ENCODE peak calls at places on chromosomes 1 and 21, in eight cellular contexts. A is endothelial cell, O is lung, I is astrocyte of the cerebellum, T is IMR-90, E is fibroblast of lung, V is heart right ventricle, L is endodermal cell. B is an unnamed sample.

GRCh38 chr1:242468749-242469148 is 55.7 kb downstream of the PLD5 start:
- DNase-seq in A (no peak), O (no peak), I (no peak), T (no peak), E (no peak), V (no peak), L (no peak), B (no peak)

GRCh38 chr21:45554477-45555175 is 12.4 kb upstream of the SLC19A1 start:
- DNase-seq in A (peak), O (peak), I (no peak), T (peak), E (peak), V (peak), L (peak), B (peak)

GRCh38 chr1:115302390-115302961 is 35.6 kb downstream of the NGF start:
- DNase-seq in A (no peak), O (no peak), I (peak), T (peak), E (peak), V (no peak), L (peak), B (no peak)

GRCh38 chr1:162905174-162905573 is 44.2 kb upstream of the CCDC190 start:
- DNase-seq in A (no peak), O (no peak), I (no peak), T (no peak), E (no peak), V (no peak), L (no peak), B (no peak)

GRCh38 chr1:246803891-246804290 is 79.7 kb downstream of the SCCPDH start:
- DNase-seq in A (no peak), O (no peak), I (no peak), T (no peak), E (no peak), V (no peak), L (no peak), B (no peak)

GRCh38 chr1:27666791-27667254 is 5.2 kb downstream of the IFI6 start:
- DNase-seq in A (no peak), O (no peak), I (no peak), T (no peak), E (peak), V (no peak), L (no peak), B (no peak)

GRCh38 chr1:185008746-185009360 is 34.5 kb upstream of the NIBAN1 start:
- DNase-seq in A (no peak), O (no peak), I (no peak), T (no peak), E (no peak), V (no peak), L (no peak), B (no peak)

GRCh38 chr1:32755098-32755809 is 52.7 kb upstream of the SYNC start:
- DNase-seq in A (no peak), O (no peak), I (no peak), T (no peak), E (peak), V (no peak), L (no peak), B (no peak)

GRCh38 chr21:42793774-42794173 is 85.6 kb downstream of the WDR4 start:
- DNase-seq in A (no peak), O (no peak), I (no peak), T (no peak), E (no peak), V (no peak), L (peak), B (no peak)

GRCh38 chr1:231606712-231607111 is 19.9 kb upstream of the DISC1 start:
- DNase-seq in A (no peak), O (no peak), I (no peak), T (peak), E (peak), V (no peak), L (no peak), B (no peak)

GRCh38 chr21:33011462-33011861 is 14.3 kb upstream of the OLIG2 start:
- DNase-seq in A (no peak), O (no peak), I (no peak), T (peak), E (peak), V (no peak), L (no peak), B (no peak)

GRCh38 chr1:89701746-89702241 is 68.9 kb downstream of the LRRC8C start:
- DNase-seq in A (no peak), O (no peak), I (no peak), T (peak), E (peak), V (no peak), L (no peak), B (no peak)

GRCh38 chr1:32773764-32774463 is 43.2 kb downstream of the YARS1 start:
- DNase-seq in A (no peak), O (no peak), I (no peak), T (no peak), E (no peak), V (no peak), L (peak), B (no peak)

GRCh38 chr1:61477301-61477700 is 247.6 kb downstream of the TM2D1 start:
- DNase-seq in A (no peak), O (no peak), I (no peak), T (no peak), E (no peak), V (no peak), L (no peak), B (no peak)

GRCh38 chr1:241213147-241213546 is 143.9 kb downstream of the RGS7 start:
- DNase-seq in A (no peak), O (no peak), I (no peak), T (no peak), E (peak), V (no peak), L (no peak), B (no peak)

GRCh38 chr21:41068411-41069304 is 99.3 kb upstream of the BACE2 start:
- DNase-seq in A (peak), O (peak), I (peak), T (peak), E (peak), V (peak), L (peak), B (peak)

GRCh38 chr21:41075668-41076463 is 92.1 kb upstream of the BACE2 start:
- DNase-seq in A (no peak), O (no peak), I (no peak), T (no peak), E (no peak), V (no peak), L (no peak), B (no peak)

GRCh38 chr21:41069305-41069642 is 98.7 kb upstream of the BACE2 start:
- DNase-seq in A (no peak), O (no peak), I (no peak), T (no peak), E (no peak), V (no peak), L (no peak), B (no peak)

GRCh38 chr21:41074607-41075184 is 93.3 kb upstream of the BACE2 start:
- DNase-seq in A (no peak), O (no peak), I (no peak), T (no peak), E (no peak), V (no peak), L (no peak), B (no peak)

DNA sequence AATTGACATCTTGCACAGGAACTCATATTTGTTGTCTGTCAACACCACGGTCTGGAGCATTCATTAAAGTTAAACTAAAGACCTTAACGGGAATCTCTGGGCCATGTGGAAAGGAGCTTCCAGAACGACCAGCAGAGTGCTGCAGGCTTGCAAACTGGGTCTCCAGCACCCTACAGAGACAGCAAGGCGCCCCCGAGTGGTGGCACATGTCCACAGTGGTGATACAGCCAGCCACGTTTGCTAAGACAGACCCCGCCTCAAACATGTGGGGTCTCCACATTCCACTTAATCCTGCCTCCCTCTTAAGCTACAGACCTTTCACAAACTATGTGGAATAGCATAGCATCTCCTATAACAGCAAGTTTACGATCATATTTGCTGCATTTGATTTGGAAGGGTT is 96.5 kb upstream of the BACE2 start:
- DNase-seq in A (peak), O (no peak), I (no peak), T (no peak), E (no peak), V (no peak), L (peak), B (peak)
- TF ChIP-seq CTCF in A (no peak), O (no peak), I (no peak), T (no peak), E (no peak), V (peak), L (peak), B (no peak)

GRCh38 chr1:24526045-24526444 is 23.4 kb downstream of the RCAN3 start:
- DNase-seq in A (no peak), O (no peak), I (no peak), T (no peak), E (no peak), V (no peak), L (no peak), B (no peak)

GRCh38 chr1:24525606-24526005 is 23.0 kb downstream of the RCAN3 start:
- DNase-seq in A (no peak), O (no peak), I (no peak), T (no peak), E (no peak), V (no peak), L (no peak), B (no peak)

DNA sequence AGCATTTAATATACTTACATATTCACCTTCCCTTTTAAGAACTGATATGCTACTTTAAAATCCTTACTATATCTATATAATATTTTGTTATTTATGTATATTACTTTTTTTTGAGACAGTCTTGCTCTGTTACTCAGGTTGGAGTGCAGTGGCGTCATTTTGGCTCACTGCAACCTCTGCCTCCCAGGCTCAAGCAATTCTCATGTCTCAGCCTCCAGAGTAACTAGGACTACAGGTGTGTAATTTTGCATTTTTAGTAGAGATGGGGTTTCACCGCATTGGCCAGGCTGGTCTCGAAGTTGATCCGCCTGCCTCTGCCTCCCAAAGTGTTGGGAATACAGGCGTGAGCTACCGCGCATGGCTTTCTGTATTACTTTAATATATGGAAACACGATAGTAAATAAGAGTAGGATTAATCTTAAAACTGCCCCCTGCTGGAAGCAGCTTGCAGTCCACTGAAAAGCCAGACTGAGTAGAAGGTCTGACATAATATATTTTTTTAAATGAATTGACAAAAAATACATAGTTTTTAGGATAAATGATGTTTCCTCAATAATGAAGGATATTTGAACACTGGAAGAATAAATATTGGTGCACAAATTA is 24.4 kb downstream of the RCAN3 start:
- DNase-seq in A (peak), O (no peak), I (no peak), T (peak), E (no peak), V (no peak), L (no peak), B (no peak)
- TF ChIP-seq CTCF in A (peak), O (peak), I (peak), T (peak), E (peak), V (peak), L (peak), B (peak)

DNA sequence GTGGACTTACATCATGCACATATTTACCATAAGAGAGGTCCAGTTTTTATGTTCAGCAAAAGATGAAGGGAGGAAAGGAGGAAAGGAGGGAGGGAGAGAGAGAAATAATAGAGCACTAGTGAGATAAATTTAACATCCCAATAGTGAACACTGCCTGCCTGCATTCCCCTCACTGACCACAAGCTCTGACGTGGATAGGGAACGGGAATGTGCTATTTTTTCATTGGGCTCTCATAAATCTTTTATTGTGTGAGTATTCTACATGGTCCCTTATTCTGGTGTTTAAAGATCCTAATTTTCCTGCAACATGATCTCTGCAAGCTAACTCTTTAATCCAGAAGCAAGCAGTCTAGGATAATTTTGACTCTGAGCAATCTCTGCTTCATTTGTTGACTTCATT is 82.2 kb downstream of the TTC3 start:
- DNase-seq in A (no peak), O (no peak), I (no peak), T (peak), E (peak), V (no peak), L (no peak), B (no peak)
- TF ChIP-seq CTCF in A (no peak), O (no peak), I (no peak), T (no peak), E (no peak), V (no peak), L (peak), B (no peak)

GRCh38 chr1:40856656-40857302 is 5.4 kb downstream of the CITED4 start:
- DNase-seq in A (no peak), O (no peak), I (no peak), T (no peak), E (no peak), V (no peak), L (no peak), B (no peak)

GRCh38 chr1:40853113-40853999 is 8.8 kb downstream of the CITED4 start:
- DNase-seq in A (no peak), O (no peak), I (no peak), T (no peak), E (peak), V (no peak), L (no peak), B (no peak)

GRCh38 chr1:40856116-40856515 is 6.0 kb downstream of the CITED4 start:
- DNase-seq in A (no peak), O (no peak), I (no peak), T (no peak), E (no peak), V (no peak), L (no peak), B (no peak)

GRCh38 chr1:40857737-40858136 is 4.4 kb downstream of the CITED4 start:
- DNase-seq in A (no peak), O (no peak), I (no peak), T (no peak), E (no peak), V (no peak), L (peak), B (no peak)

GRCh38 chr1:40855513-40855912 is 6.7 kb downstream of the CITED4 start:
- DNase-seq in A (no peak), O (no peak), I (no peak), T (no peak), E (no peak), V (no peak), L (peak), B (peak)
- TF ChIP-seq CTCF in A (peak), O (no peak), I (peak), T (peak), E (peak), V (peak), L (peak), B (no peak)

GRCh38 chr1:197775282-197776262 is at the start of gene DENND1B:
- DNase-seq in A (peak), O (peak), I (peak), T (peak), E (peak), V (peak), L (peak), B (peak)
- TF ChIP-seq CTCF in A (no peak), O (no peak), I (no peak), T (no peak), E (no peak), V (no peak), L (peak), B (no peak)

DNA sequence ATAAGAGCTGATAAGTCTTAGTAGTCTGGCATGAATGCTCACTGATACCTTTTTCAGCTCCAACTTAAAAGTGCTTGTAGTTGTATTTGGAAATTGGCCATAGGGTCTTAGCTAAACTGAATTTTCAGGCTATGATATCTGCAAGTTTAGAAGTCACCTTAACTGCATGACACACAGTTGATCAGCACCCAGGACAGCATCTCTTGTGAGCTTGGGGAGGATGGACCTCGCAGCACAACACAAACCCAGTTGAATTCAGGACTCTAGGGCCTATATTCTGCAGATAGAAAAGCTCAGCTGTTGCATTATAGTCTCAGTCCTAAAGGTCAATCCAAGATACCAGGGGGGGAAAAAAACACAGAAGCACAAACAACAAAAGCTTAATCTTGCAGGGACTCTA is 394.3 kb downstream of the KCNH1 start:
- DNase-seq in A (no peak), O (no peak), I (no peak), T (peak), E (peak), V (no peak), L (peak), B (peak)
- TF ChIP-seq CTCF in A (no peak), O (no peak), I (no peak), T (no peak), E (no peak), V (no peak), L (no peak), B (no peak)

GRCh38 chr1:94554611-94555010 is 13.1 kb upstream of the F3 start:
- DNase-seq in A (no peak), O (no peak), I (no peak), T (no peak), E (no peak), V (no peak), L (peak), B (no peak)

GRCh38 chr1:94552071-94552586 is 10.6 kb upstream of the F3 start:
- DNase-seq in A (no peak), O (peak), I (no peak), T (peak), E (peak), V (no peak), L (peak), B (no peak)

GRCh38 chr1:94553323-94553730 is 11.8 kb upstream of the F3 start:
- DNase-seq in A (no peak), O (no peak), I (no peak), T (peak), E (peak), V (no peak), L (peak), B (peak)

GRCh38 chr1:94555091-94555490 is 13.5 kb upstream of the F3 start:
- DNase-seq in A (no peak), O (no peak), I (no peak), T (no peak), E (no peak), V (no peak), L (no peak), B (no peak)

DNA sequence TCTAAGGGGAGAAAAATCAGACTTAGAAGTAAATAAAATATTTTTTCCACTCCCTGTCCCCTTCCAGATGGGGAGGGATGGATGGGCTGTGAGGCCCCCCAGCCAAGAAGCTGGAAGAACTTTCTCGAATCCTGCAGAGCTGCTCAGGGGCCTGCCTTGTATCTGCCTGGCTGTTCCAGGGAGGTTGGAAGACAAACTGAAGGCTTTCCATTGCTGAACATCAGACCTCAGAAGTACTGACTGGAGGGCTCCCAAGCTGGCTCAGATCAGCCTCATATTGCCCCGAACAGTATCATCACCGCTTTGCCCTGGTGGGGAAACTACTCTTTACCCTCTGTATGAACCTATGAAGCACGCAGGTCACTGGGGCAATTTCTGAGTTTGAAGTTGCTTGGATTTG is 12.4 kb upstream of the F3 start:
- DNase-seq in A (no peak), O (no peak), I (no peak), T (no peak), E (no peak), V (no peak), L (no peak), B (no peak)
- TF ChIP-seq CTCF in A (no peak), O (no peak), I (no peak), T (no peak), E (no peak), V (no peak), L (no peak), B (no peak)